ENCODE peak calls at places on chromosome 12, in six cellular contexts. G, J, A, K, Z and Q are unnamed samples. For H3K9me2, the result is how much of the 10 kb centered on the place peaks cover.

GRCh38 chr12:79444089-79444488 is 246.7 kb downstream of the PAWR start:
- DNase-seq in G (no peak), J (peak), A (no peak), K (peak), Z (no peak), Q (no peak)

GRCh38 chr12:34398366-34398705 is 376.0 kb downstream of the ALG10 start:
- DNase-seq in G (no peak), J (no peak), A (peak), K (no peak), Z (no peak), Q (no peak)

GRCh38 chr12:6241495-6241894 is 41.3 kb downstream of the CD9 start:
- DNase-seq in G (no peak), J (no peak), A (no peak), K (no peak), Z (no peak), Q (no peak)

GRCh38 chr12:14777271-14777670 is 26.0 kb downstream of the WBP11 start:
- DNase-seq in G (no peak), J (peak), A (no peak), K (peak), Z (no peak), Q (no peak)

GRCh38 chr12:111435661-111436201 is 30.0 kb downstream of the SH2B3 start:
- DNase-seq in G (no peak), J (no peak), A (no peak), K (no peak), Z (no peak), Q (no peak)

GRCh38 chr12:45969084-45969483 is 21.3 kb downstream of the SCAF11 start:
- DNase-seq in G (no peak), J (no peak), A (no peak), K (no peak), Z (no peak), Q (no peak)

GRCh38 chr12:50088577-50089335 is 3.6 kb downstream of the SMARCD1 start:
- DNase-seq in G (peak), J (peak), A (peak), K (peak), Z (peak), Q (peak)

GRCh38 chr12:57983150-57983857 is 41.9 kb downstream of the ATP23 start:
- DNase-seq in G (peak), J (peak), A (peak), K (peak), Z (peak), Q (peak)

GRCh38 chr12:131897875-131898274 is 3.5 kb downstream of the ULK1 start:
- DNase-seq in G (no peak), J (no peak), A (no peak), K (no peak), Z (no peak), Q (no peak)

DNA sequence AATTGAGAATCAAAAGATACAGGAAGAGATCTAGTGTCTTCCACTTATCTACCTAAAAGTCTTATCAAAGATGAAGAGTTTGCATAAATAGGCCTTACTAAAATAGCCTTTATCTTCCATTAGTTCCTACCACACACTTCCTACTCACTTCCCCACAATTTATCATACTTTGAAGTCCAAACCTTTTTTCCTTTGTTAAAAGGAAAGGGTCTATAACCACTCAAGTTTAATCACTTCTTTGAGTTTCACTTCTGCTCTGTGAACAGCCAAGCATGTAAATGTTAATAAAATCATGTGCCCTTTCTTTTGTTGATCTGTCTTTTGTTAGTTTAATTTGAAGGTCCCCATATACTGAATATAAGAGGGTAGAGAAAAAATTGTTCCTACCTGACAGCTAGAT is 114.5 kb downstream of the PHLDA1 start:
- DNase-seq in G (no peak), J (no peak), A (no peak), K (no peak), Z (no peak), Q (peak)
- H3K4me2 ChIP-seq in G (no peak), J (no peak), A (no peak), K (no peak), Z (peak), Q (peak)

DNA sequence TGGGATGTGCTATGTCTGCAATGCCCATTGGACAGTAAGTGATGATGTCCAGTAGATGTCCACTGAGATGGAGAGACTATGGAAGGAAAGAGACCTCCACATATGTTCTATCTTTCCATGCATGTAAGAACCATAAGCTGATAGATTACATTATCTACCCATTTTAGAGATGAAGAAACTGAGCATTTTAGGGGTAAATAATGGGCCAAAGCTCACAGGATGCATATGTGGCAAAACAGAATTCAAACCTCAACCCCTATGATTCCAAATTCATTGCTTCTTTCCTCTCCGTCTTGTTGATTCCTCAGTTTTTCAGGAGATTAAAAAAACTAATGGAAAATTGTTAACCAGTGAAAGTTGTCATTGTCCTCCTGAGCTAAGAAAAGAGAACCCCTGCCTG is 200.7 kb upstream of the PWP1 start:
- DNase-seq in G (no peak), J (no peak), A (no peak), K (no peak), Z (no peak), Q (no peak)
- H3K9me2 ChIP-seq in G (under half), J (under half), A (under half), K (under half), Z (under half), Q (under half)

GRCh38 chr12:22262309-22262708 is 72.2 kb downstream of the ST8SIA1 start:
- DNase-seq in G (no peak), J (no peak), A (no peak), K (no peak), Z (no peak), Q (no peak)

GRCh38 chr12:22266101-22266500 is 68.4 kb downstream of the ST8SIA1 start:
- DNase-seq in G (no peak), J (peak), A (no peak), K (no peak), Z (no peak), Q (no peak)

GRCh38 chr12:22268406-22268805 is 66.1 kb downstream of the ST8SIA1 start:
- DNase-seq in G (no peak), J (no peak), A (no peak), K (no peak), Z (no peak), Q (no peak)

GRCh38 chr12:22268973-22269372 is 65.5 kb downstream of the ST8SIA1 start:
- DNase-seq in G (no peak), J (no peak), A (no peak), K (no peak), Z (no peak), Q (no peak)

DNA sequence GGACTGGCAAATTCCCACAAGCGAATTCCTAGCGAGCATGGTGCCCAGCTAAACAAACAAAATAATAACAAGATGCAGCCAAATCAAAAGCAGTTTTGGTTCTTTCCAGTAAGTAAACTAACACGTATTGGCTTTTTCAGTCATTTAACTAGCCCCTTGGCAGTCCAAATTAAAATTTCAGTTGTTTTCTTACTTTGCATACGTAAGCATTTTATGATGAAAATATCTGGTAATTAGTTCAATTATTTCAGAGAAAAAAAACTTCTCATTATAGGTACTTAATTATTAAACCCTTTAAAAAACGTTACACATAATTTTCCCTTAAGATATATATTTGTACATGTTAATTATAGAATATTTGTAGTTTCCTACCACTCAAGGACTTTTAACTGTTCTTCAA is 70.1 kb downstream of the ST8SIA1 start:
- DNase-seq in G (no peak), J (no peak), A (no peak), K (no peak), Z (no peak), Q (no peak)
- H3K9ac ChIP-seq in G (no peak), J (no peak), A (no peak), K (no peak), Z (no peak), Q (no peak)

GRCh38 chr12:27158322-27158721 is 75.9 kb upstream of the C12orf71 start:
- DNase-seq in G (no peak), J (no peak), A (no peak), K (no peak), Z (no peak), Q (no peak)
- H3K4me2 ChIP-seq in G (no peak), J (no peak), A (no peak), K (no peak), Z (no peak), Q (no peak)

GRCh38 chr12:3333583-3333982 is 157.4 kb upstream of the PRMT8 start:
- DNase-seq in G (peak), J (peak), A (peak), K (no peak), Z (no peak), Q (no peak)

GRCh38 chr12:3329361-3329760 is 161.6 kb upstream of the PRMT8 start:
- DNase-seq in G (no peak), J (no peak), A (no peak), K (no peak), Z (no peak), Q (no peak)

GRCh38 chr12:3330976-3331375 is 160.0 kb upstream of the PRMT8 start:
- DNase-seq in G (no peak), J (no peak), A (no peak), K (no peak), Z (no peak), Q (no peak)

GRCh38 chr12:3333991-3334391 is 157.0 kb upstream of the PRMT8 start:
- DNase-seq in G (no peak), J (no peak), A (no peak), K (no peak), Z (no peak), Q (no peak)

GRCh38 chr12:3332190-3332589 is 158.8 kb upstream of the PRMT8 start:
- DNase-seq in G (no peak), J (peak), A (no peak), K (peak), Z (no peak), Q (peak)
- H3K9me2 ChIP-seq in G (under half), J (under half), A (under half), K (under half), Z (under half), Q (under half)

DNA sequence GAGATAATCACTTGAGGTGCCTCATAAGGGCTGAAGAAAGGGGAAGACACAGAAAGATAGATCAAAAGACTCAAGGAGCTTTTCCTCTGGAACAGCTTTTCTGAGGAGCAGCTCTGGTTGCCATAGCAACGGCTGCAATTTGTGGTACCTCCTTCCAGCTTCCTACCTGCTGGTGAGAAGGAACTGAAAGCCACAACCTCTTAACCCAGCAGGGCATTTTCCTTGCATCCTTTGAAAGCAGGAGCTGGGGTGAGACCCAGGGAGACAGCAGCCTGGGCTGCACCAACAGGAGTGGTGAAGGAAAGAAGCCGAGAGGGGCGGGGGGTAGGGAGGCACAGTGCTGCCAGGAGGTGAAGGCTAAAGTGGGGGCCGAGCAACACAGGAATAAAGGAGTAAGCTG is 129.6 kb downstream of the RPAP3 start:
- DNase-seq in G (no peak), J (no peak), A (no peak), K (no peak), Z (no peak), Q (no peak)
- H3K9ac ChIP-seq in G (no peak), J (no peak), A (no peak), K (no peak), Z (no peak), Q (no peak)

GRCh38 chr12:121805800-121806555 is 2.2 kb downstream of the SETD1B start:
- DNase-seq in G (no peak), J (peak), A (no peak), K (peak), Z (no peak), Q (peak)

GRCh38 chr12:121807656-121808347 is 4.0 kb downstream of the SETD1B start:
- DNase-seq in G (no peak), J (no peak), A (no peak), K (no peak), Z (no peak), Q (peak)

GRCh38 chr12:121808623-121809022 is 4.8 kb downstream of the SETD1B start:
- DNase-seq in G (no peak), J (no peak), A (no peak), K (no peak), Z (no peak), Q (no peak)

GRCh38 chr12:121805171-121805687 is 1.4 kb downstream of the SETD1B start:
- DNase-seq in G (no peak), J (peak), A (peak), K (peak), Z (no peak), Q (peak)

GRCh38 chr12:121806556-121807308 is 2.9 kb downstream of the SETD1B start:
- DNase-seq in G (no peak), J (peak), A (peak), K (peak), Z (no peak), Q (no peak)
- H3K4me2 ChIP-seq in G (peak), J (peak), A (peak), K (peak), Z (peak), Q (peak)

DNA sequence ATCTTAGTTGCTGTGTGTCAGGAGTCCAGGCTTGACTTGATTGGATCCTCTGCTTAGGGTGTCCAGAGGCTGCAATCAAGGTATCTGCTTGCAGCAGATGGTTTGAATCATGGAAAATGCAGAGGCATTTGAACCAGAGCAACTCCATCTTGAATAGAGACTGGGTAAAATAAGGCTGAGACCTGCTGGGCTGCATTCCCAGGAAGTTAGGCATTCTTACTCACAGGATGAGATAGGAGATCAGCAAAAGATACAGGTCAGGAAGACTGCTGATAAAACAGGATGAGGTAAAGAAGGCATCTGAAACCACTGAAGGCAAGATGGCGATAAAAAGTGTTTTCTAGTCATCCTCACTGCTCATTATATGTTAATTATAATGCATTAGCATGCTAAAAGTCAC is 218.2 kb upstream of the CPNE8 start:
- DNase-seq in G (no peak), J (peak), A (no peak), K (no peak), Z (no peak), Q (no peak)
- H3K9me2 ChIP-seq in G (under half), J (under half), A (under half), K (under half), Z (under half), Q (under half)

GRCh38 chr12:59595557-59596231 is at the start of gene SLC16A7:
- DNase-seq in G (peak), J (peak), A (peak), K (peak), Z (peak), Q (peak)
- H3K9ac ChIP-seq in G (peak), J (peak), A (no peak), K (peak), Z (peak), Q (peak)